ENCODE peak calls at places on chromosomes 11 and 22, in five cellular contexts. F is psoas muscle, Z is IMR-90, Y is PC-3, B is AG04450. H is an unnamed sample.

GRCh38 chr11:20022363-20023081 is 137.8 kb downstream of the DBX1 start:
- DNase-seq in F (no peak), Z (peak; percentile 63), Y (peak; percentile 68), B (no peak), H (no peak)

GRCh38 chr11:46826310-46827044 is 19.6 kb downstream of the CKAP5 start:
- DNase-seq in F (peak; percentile 91), Z (peak; percentile 68), Y (peak; percentile 65), B (peak; percentile 24), H (peak; percentile 83)

GRCh38 chr11:107562647-107563208 is 2.8 kb downstream of the ALKBH8 start:
- DNase-seq in F (no peak), Z (peak; percentile 91), Y (peak; percentile 99), B (no peak), H (no peak)

GRCh38 chr22:44884968-44885805 is 124.6 kb downstream of the PHF21B start:
- DNase-seq in F (peak; percentile 36), Z (no peak), Y (peak; percentile 80), B (no peak), H (no peak)

GRCh38 chr11:121385693-121386092 is 66.4 kb upstream of the SORL1 start:
- DNase-seq in F (no peak), Z (no peak), Y (no peak), B (no peak), H (no peak)

GRCh38 chr11:58772719-58773285 is 41.1 kb upstream of the GLYAT start:
- DNase-seq in F (no peak), Z (no peak), Y (no peak), B (no peak), H (no peak)

GRCh38 chr11:31118566-31118965 is 251.0 kb downstream of the DCDC1 start:
- DNase-seq in F (no peak), Z (no peak), Y (no peak), B (no peak), H (no peak)

GRCh38 chr11:8019671-8020597 is 32.8 kb downstream of the EIF3F start:
- DNase-seq in F (no peak), Z (peak; percentile 40), Y (no peak), B (no peak), H (peak; percentile 15)

GRCh38 chr22:23893446-23893956 is 682 bp upstream of the MIF start:
- DNase-seq in F (no peak), Z (no peak), Y (no peak), B (no peak), H (no peak)

GRCh38 chr11:101428918-101429317 is 154.9 kb downstream of the TRPC6 start:
- DNase-seq in F (no peak), Z (peak; percentile 54), Y (peak; percentile 70), B (no peak), H (no peak)

GRCh38 chr11:118488480-118489109 is 38.7 kb upstream of the TTC36 start:
- DNase-seq in F (peak; percentile 73), Z (peak; percentile 83), Y (peak; percentile 80), B (peak; percentile 65), H (peak; percentile 74)

GRCh38 chr11:85195934-85196333 is 431.2 kb downstream of the DLG2 start:
- DNase-seq in F (no peak), Z (no peak), Y (no peak), B (no peak), H (no peak)

GRCh38 chr11:19736831-19737230 is 24.2 kb downstream of the NAV2 start:
- DNase-seq in F (no peak), Z (no peak), Y (no peak), B (no peak), H (no peak)

GRCh38 chr11:71449596-71449995 is 1.4 kb upstream of the DHCR7 start:
- DNase-seq in F (no peak), Z (no peak), Y (no peak), B (no peak), H (no peak)

GRCh38 chr11:132876301-132877071 is 655.8 kb downstream of the OPCML start:
- DNase-seq in F (no peak), Z (no peak), Y (no peak), B (no peak), H (no peak)

GRCh38 chr11:70129051-70129592 is 51.0 kb downstream of the ANO1 start:
- DNase-seq in F (no peak), Z (no peak), Y (no peak), B (no peak), H (no peak)

GRCh38 chr11:70127653-70128434 is 49.7 kb downstream of the ANO1 start:
- DNase-seq in F (no peak), Z (peak; percentile 24), Y (no peak), B (no peak), H (no peak)

GRCh38 chr11:70126494-70126893 is 48.4 kb downstream of the ANO1 start:
- DNase-seq in F (no peak), Z (no peak), Y (no peak), B (no peak), H (no peak)

GRCh38 chr11:70130636-70131035 is 52.5 kb downstream of the ANO1 start:
- DNase-seq in F (no peak), Z (no peak), Y (no peak), B (no peak), H (no peak)

GRCh38 chr11:70128435-70128906 is 50.4 kb downstream of the ANO1 start:
- DNase-seq in F (no peak), Z (no peak), Y (peak; percentile 62), B (no peak), H (no peak)
- TF ChIP-seq CTCF in F (no peak), Z (peak; percentile 9), Y (peak; percentile 41), B (no peak), H (no peak)

DNA sequence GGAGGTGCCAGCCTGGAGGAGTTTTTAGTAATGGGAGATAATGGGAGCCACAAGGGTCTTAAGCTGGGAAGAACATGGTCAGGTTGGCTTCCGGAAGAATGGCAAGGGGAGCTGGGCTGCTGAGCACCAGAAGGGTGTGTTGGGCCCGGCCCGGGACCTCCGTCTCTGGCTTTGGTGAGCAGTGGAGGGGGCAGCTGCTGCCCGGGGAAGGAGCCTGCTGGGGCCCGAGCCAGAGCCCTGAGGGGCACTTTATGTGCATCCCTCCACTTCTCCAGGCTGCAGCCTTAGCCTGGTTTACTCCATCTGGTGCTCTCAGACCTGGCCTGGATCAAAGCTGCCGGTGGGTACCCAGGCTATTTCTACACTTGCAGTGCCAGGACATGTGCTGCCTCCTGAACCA is 8.7 kb upstream of the NPAS4 start:
- DNase-seq in F (no peak), Z (no peak), Y (no peak), B (no peak), H (no peak)
- H3K27ac ChIP-seq in F (no peak overlapping the region), Z (no peak overlapping the region), Y (no peak overlapping the region), B (no peak overlapping the region), H (no peak overlapping the region)

DNA sequence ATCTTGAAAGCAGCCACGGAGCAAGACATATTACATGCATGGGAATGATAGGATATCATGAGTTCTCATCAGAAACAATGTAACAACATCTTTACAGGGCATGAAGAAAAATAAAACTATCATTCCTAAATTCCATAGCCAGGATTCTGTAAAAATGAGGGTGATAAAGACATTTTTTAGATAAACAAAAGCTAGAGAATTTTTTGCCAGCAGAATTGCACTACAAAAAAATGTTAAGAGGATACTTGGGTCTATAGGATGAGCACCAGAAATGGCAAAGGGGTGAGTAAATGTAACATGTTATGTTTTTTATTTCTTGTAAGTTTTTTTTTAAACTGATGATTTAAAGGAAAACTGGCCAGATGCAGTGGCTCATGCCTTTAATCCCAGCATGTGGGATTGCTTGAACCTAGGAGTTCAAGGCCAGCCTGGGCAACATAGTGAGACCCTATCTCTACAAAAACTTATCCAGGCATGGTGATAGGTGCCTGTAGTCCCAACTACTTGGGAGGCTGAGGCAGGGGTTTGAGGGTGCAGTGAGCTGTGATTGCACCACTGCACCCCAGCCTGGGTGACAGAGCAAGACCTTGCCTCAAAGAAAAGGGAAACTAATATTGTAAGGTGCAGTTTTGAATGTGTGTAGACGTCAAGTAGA is 33.2 kb downstream of the TBX1 start:
- DNase-seq in F (no peak), Z (no peak), Y (no peak), B (no peak), H (no peak)
- H3K9me3 ChIP-seq in F (no peaks in the 10 kb centered on the region), Z (peaks cover 8% of the 10 kb centered on the region), Y (no peaks in the 10 kb centered on the region), B (peaks cover 23% of the 10 kb centered on the region), H (no peaks in the 10 kb centered on the region)

DNA sequence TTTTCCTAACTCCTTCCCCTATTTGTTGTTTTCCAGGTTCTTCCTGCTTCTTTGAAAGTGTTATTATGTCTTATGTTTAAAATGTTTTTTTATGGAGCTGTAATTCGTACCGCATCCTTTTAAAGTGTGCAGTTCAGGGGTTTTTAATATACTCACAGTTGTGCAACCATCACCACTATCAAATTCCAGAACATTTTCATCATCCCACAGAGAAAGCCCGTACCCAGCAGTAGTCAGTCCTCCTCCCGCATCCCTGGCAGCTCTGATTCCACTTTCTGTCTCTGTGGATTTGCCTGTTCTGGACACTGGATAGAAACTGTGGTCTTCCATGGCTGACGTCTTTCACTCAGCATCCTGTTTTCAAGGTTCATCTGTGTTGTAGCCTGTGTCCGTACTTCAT is 73.7 kb downstream of the JAM3 start:
- DNase-seq in F (no peak), Z (peak; percentile 59), Y (peak; percentile 27), B (no peak), H (no peak)
- TF ChIP-seq CTCF in F (no peak), Z (no peak), Y (no peak), B (no peak), H (no peak)

GRCh38 chr11:64441127-64441526 is 82.2 kb downstream of the RPS6KA4 start:
- DNase-seq in F (no peak), Z (no peak), Y (no peak), B (no peak), H (no peak)

GRCh38 chr11:64448599-64449380 is 89.8 kb downstream of the RPS6KA4 start:
- DNase-seq in F (peak; percentile 91), Z (peak; percentile 43), Y (peak; percentile 90), B (no peak), H (peak; percentile 84)

GRCh38 chr11:64445651-64446050 is 86.7 kb downstream of the RPS6KA4 start:
- DNase-seq in F (no peak), Z (no peak), Y (no peak), B (no peak), H (no peak)

GRCh38 chr11:64447717-64448598 is 89.0 kb downstream of the RPS6KA4 start:
- DNase-seq in F (peak; percentile 64), Z (peak; percentile 7), Y (peak; percentile 79), B (no peak), H (peak; percentile 38)

DNA sequence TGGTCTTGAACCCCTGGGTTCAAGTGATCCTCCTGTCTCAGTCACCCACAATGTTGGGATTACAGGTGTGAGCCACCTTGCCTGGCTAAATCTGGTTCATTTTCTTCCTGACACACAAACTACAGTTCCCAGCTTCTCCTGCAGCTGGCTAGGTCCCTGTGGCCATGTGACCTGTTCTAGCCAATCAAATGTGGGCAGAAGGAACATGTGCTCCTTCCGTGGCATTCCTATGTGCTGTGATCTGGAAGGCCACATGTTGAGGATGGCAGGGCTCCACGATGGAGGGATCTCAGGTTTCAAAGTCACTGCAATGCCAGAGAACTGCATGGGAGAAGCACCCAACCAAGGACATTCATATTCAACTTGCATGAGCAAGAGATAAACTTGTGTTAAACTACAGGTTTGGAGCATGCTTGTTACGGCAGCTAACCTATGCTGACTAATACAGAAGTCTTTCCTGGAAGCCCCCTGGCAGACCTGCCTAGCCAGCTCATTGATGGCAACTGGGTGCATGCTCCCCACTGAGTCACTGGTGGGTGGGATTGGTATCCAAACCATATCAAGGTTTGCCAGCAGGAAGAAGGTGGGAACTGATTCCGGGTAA is 86.0 kb downstream of the RPS6KA4 start:
- DNase-seq in F (no peak), Z (peak; percentile 17), Y (peak; percentile 47), B (no peak), H (no peak)
- H3K27ac ChIP-seq in F (no peak overlapping the region), Z (no peak overlapping the region), Y (no peak overlapping the region), B (no peak overlapping the region), H (no peak overlapping the region)

H was measured in colonic mucosa.